ENCODE peak calls at places on chromosome 12, in seven cellular contexts. Z is choroid plexus epithelial cell; T is transverse colon; P is effector memory CD4-positive, alpha-beta T cell; N is uterus; R is tibial nerve; E is upper lobe of left lung. I is an unnamed sample.

GRCh38 chr12:90333939-90334338 is 621.0 kb downstream of the CCER1 start:
- DNase-seq in Z (peak), T (no peak), P (no peak), N (no peak), R (no peak), E (no peak), I (no peak)

GRCh38 chr12:2118481-2119255 is 65.9 kb downstream of the CACNA1C start:
- DNase-seq in Z (no peak), T (no peak), P (no peak), N (peak), R (no peak), E (no peak), I (no peak)

GRCh38 chr12:59408431-59408830 is 187.4 kb upstream of the SLC16A7 start:
- DNase-seq in Z (peak), T (no peak), P (no peak), N (no peak), R (no peak), E (no peak), I (no peak)

GRCh38 chr12:107091381-107091780 is 2.0 kb downstream of the CRY1 start:
- DNase-seq in Z (peak), T (no peak), P (no peak), N (no peak), R (no peak), E (no peak), I (peak)

GRCh38 chr12:75480469-75480949 is at the start of gene GLIPR1:
- DNase-seq in Z (peak), T (peak), P (peak), N (peak), R (peak), E (peak), I (peak)

GRCh38 chr12:92342574-92342973 is 196.9 kb upstream of the BTG1 start:
- DNase-seq in Z (no peak), T (no peak), P (no peak), N (no peak), R (no peak), E (no peak), I (no peak)

GRCh38 chr12:80709811-80710726 is 2.6 kb downstream of the MYF6 start:
- DNase-seq in Z (peak), T (no peak), P (no peak), N (no peak), R (no peak), E (peak), I (no peak)

GRCh38 chr12:75892779-75893408 is 138.7 kb downstream of the PHLDA1 start:
- DNase-seq in Z (peak), T (no peak), P (no peak), N (no peak), R (no peak), E (no peak), I (no peak)

GRCh38 chr12:28941248-28941647 is 207.8 kb upstream of the FAR2 start:
- DNase-seq in Z (no peak), T (no peak), P (no peak), N (no peak), R (no peak), E (no peak), I (no peak)

GRCh38 chr12:69511469-69511868 is 41.3 kb downstream of the FRS2 start:
- DNase-seq in Z (no peak), T (no peak), P (no peak), N (no peak), R (no peak), E (no peak), I (no peak)

GRCh38 chr12:68823711-68824110 is 15.7 kb downstream of the MDM2 start:
- DNase-seq in Z (peak), T (no peak), P (no peak), N (no peak), R (no peak), E (no peak), I (no peak)

GRCh38 chr12:116150001-116150400 is 127.5 kb downstream of the MED13L start:
- DNase-seq in Z (peak), T (no peak), P (no peak), N (no peak), R (no peak), E (no peak), I (no peak)

GRCh38 chr12:4809013-4809448 is 88.8 kb downstream of the GALNT8 start:
- DNase-seq in Z (no peak), T (no peak), P (no peak), N (no peak), R (no peak), E (no peak), I (no peak)

GRCh38 chr12:123957191-123957590 is 15.4 kb downstream of the CCDC92 start:
- DNase-seq in Z (no peak), T (no peak), P (no peak), N (no peak), R (no peak), E (no peak), I (no peak)

GRCh38 chr12:16165506-16165905 is 112.0 kb downstream of the SLC15A5 start:
- DNase-seq in Z (peak), T (peak), P (no peak), N (peak), R (peak), E (no peak), I (no peak)

GRCh38 chr12:31897791-31898503 is 61.3 kb upstream of the RESF1 start:
- DNase-seq in Z (peak), T (peak), P (no peak), N (no peak), R (no peak), E (peak), I (no peak)

GRCh38 chr12:49131973-49132461 is 822 bp upstream of the TUBA1B start:
- DNase-seq in Z (peak), T (peak), P (no peak), N (no peak), R (no peak), E (no peak), I (no peak)

GRCh38 chr12:49130151-49131050 is 794 bp downstream of the TUBA1B start:
- DNase-seq in Z (peak), T (peak), P (peak), N (peak), R (peak), E (peak), I (peak)

GRCh38 chr12:49131051-49131972 is at the start of gene TUBA1B:
- DNase-seq in Z (peak), T (peak), P (peak), N (peak), R (peak), E (peak), I (peak)

GRCh38 chr12:49133590-49133989 is 2.4 kb upstream of the TUBA1B start:
- DNase-seq in Z (no peak), T (no peak), P (no peak), N (no peak), R (no peak), E (no peak), I (no peak)

GRCh38 chr12:49133014-49133413 is 1.8 kb upstream of the TUBA1B start:
- DNase-seq in Z (no peak), T (no peak), P (no peak), N (no peak), R (no peak), E (no peak), I (no peak)
- H3K4me3 ChIP-seq in Z (peak), T (no peak), P (no peak), N (peak), R (no peak), E (no peak), I (peak)

DNA sequence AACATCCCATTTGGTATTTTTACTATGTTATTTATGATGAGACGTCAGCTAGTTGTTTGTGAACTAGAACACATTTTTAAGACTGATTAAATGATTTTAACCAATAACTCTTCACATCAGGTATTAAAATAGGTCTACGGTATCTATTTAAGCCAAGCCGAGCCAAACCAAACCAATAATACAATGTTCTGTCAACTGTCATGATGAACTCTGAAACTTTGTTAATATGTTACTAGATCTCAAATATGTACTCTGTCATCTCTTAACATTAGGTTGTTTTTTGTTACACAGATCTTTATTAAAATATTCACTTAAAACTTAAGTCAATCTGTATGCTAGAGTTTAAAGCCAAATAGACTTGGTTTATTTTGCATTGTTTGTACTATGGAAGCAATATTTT is 1.0 kb downstream of the ART4 start:
- DNase-seq in Z (no peak), T (no peak), P (no peak), N (no peak), R (no peak), E (no peak), I (no peak)
- H3K4me3 ChIP-seq in Z (no peak), T (no peak), P (no peak), N (no peak), R (no peak), E (peak), I (peak)

GRCh38 chr12:99985631-99986030 is 895 bp upstream of the ANKS1B start:
- DNase-seq in Z (no peak), T (no peak), P (no peak), N (no peak), R (no peak), E (no peak), I (no peak)
- H3K4me3 ChIP-seq in Z (peak), T (no peak), P (no peak), N (peak), R (peak), E (peak), I (peak)

GRCh38 chr12:96192926-96193573 is 1.1 kb upstream of the ELK3 start:
- DNase-seq in Z (no peak), T (no peak), P (no peak), N (no peak), R (no peak), E (no peak), I (no peak)
- H3K4me3 ChIP-seq in Z (no peak), T (no peak), P (no peak), N (no peak), R (no peak), E (no peak), I (peak)

GRCh38 chr12:48890657-48891418 is 25.2 kb upstream of the RND1 start:
- DNase-seq in Z (peak), T (peak), P (peak), N (peak), R (peak), E (peak), I (peak)
- H3K4me3 ChIP-seq in Z (peak), T (no peak), P (peak), N (no peak), R (no peak), E (peak), I (peak)

GRCh38 chr12:114405449-114406271 is at the start of gene TBX5:
- DNase-seq in Z (no peak), T (no peak), P (no peak), N (no peak), R (no peak), E (peak), I (no peak)
- H3K4me3 ChIP-seq in Z (no peak), T (no peak), P (no peak), N (no peak), R (no peak), E (peak), I (peak)

GRCh38 chr12:25994252-25994651 is 35.8 kb downstream of the RASSF8 start:
- DNase-seq in Z (peak), T (no peak), P (no peak), N (no peak), R (no peak), E (no peak), I (no peak)

GRCh38 chr12:25994901-25995625 is 36.6 kb downstream of the RASSF8 start:
- DNase-seq in Z (no peak), T (no peak), P (no peak), N (no peak), R (no peak), E (no peak), I (no peak)

GRCh38 chr12:25996677-25997076 is 38.2 kb downstream of the RASSF8 start:
- DNase-seq in Z (no peak), T (no peak), P (no peak), N (no peak), R (no peak), E (no peak), I (no peak)

GRCh38 chr12:25995906-25996305 is 37.4 kb downstream of the RASSF8 start:
- DNase-seq in Z (peak), T (no peak), P (no peak), N (no peak), R (no peak), E (no peak), I (no peak)

DNA sequence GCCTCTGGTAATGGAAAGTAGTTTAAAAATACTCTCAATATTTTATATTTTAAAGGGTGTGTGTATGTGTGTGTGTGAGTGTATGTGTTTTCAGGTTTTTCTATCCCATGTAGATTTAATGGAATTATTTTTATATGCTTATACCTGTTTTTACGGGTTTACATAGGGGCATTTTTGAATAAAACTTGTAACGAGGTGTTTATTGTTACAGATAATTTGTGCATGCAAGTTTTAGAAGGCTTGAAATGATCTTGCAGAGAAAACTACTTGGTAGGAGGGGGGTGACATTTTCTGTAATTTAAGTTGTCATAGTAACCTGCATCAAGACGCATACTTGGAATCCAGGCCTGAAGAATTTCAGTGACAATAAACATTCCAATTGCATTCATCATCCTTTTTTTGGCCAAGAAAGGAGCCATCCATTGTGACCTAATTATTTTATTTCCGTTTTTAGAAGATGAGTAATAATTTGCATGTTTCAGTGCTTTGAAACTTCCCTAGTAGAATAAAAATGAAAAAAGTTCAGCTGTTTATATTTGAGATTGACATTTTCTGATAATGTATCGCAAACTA is 39.0 kb downstream of the RASSF8 start:
- DNase-seq in Z (peak), T (no peak), P (no peak), N (no peak), R (no peak), E (no peak), I (no peak)
- H3K4me3 ChIP-seq in Z (no peak), T (no peak), P (no peak), N (no peak), R (no peak), E (no peak), I (no peak)

GRCh38 chr12:50160643-50161042 is 6.5 kb downstream of the CERS5 start:
- DNase-seq in Z (no peak), T (no peak), P (no peak), N (no peak), R (no peak), E (no peak), I (no peak)
- H3K4me3 ChIP-seq in Z (no peak), T (no peak), P (no peak), N (no peak), R (no peak), E (no peak), I (no peak)